ENCODE peak calls at places on chromosomes 4 and X, in six cellular contexts. B is IMR-90, I is dorsolateral prefrontal cortex, M is suprapubic skin, V is GM23338, Q is brain microvascular endothelial cell. G is an unnamed sample.
A peak's percentile ranks its signal among the peaks of the same experiment; 100 is the strongest.

GRCh38 chr4:162523171-162523570 is 359.4 kb upstream of the FSTL5 start:
- DNase-seq in Q (no peak), I (no peak), V (no peak), M (no peak), B (no peak), G (no peak)

GRCh38 chr4:15656038-15656470 is 897 bp upstream of the FBXL5 start:
- DNase-seq in Q (no peak), B (no peak), I (no peak), V (peak; percentile 88), M (no peak), G (no peak)

GRCh38 chrX:108199691-108200090 is 108.1 kb downstream of the ATG4A start:
- DNase-seq in V (peak; percentile 58), B (peak; percentile 22), M (no peak), I (no peak), Q (peak; percentile 18), G (no peak)

GRCh38 chrX:31423575-31424284 is 351.9 kb upstream of the FTHL17 start:
- DNase-seq in M (no peak), B (peak; percentile 62), V (peak; percentile 47), I (no peak), Q (peak; percentile 65), G (no peak)

GRCh38 chr4:742742-743311 is 37.2 kb downstream of the PCGF3 start:
- DNase-seq in I (peak; percentile 74), B (peak; percentile 42), V (peak; percentile 80), Q (peak; percentile 55), M (no peak), G (peak; percentile 76)

GRCh38 chr4:135510582-135510981 is 1309.0 kb upstream of the PABPC4L start:
- DNase-seq in V (no peak), Q (no peak), I (no peak), M (no peak), B (no peak), G (no peak)

GRCh38 chr4:80143305-80143679 is 54.0 kb upstream of the PRDM8 start:
- DNase-seq in I (no peak), B (no peak), V (no peak), Q (no peak), M (no peak), G (no peak)

GRCh38 chr4:8029689-8030088 is 90.0 kb upstream of the AFAP1 start:
- DNase-seq in V (no peak), M (no peak), B (no peak), Q (no peak), I (no peak), G (no peak)

GRCh38 chr4:18020145-18020670 is 1.3 kb downstream of the LCORL start:
- DNase-seq in B (peak; percentile 12), Q (no peak), M (no peak), I (no peak), V (peak; percentile 25), G (peak; percentile 29)

GRCh38 chr4:44629280-44629866 is 22.1 kb downstream of the YIPF7 start:
- DNase-seq in B (peak; percentile 43), Q (peak; percentile 58), I (no peak), M (no peak), V (peak; percentile 74), G (no peak)

GRCh38 chrX:22300130-22300529 is 27.4 kb downstream of the CBLL2 start:
- DNase-seq in B (peak; percentile 67), V (no peak), Q (peak; percentile 43), I (no peak), M (no peak), G (no peak)

GRCh38 chr4:153676491-153676890 is 7.6 kb upstream of the TLR2 start:
- DNase-seq in Q (peak; percentile 81), I (no peak), B (peak; percentile 12), V (no peak), M (no peak), G (no peak)

GRCh38 chr4:11614426-11614825 is 185.7 kb upstream of the HS3ST1 start:
- DNase-seq in V (no peak), B (peak; percentile 37), Q (no peak), M (no peak), I (no peak), G (no peak)

GRCh38 chr4:112378858-112379257 is 81.7 kb downstream of the ALPK1 start:
- DNase-seq in I (no peak), M (no peak), Q (no peak), V (peak; percentile 17), B (no peak), G (no peak)

GRCh38 chr4:81427605-81427922 is 44.1 kb downstream of the RASGEF1B start:
- DNase-seq in M (no peak), I (no peak), V (no peak), B (no peak), Q (peak; percentile 2), G (no peak)

GRCh38 chr4:108799335-108799734 is 36.5 kb upstream of the ETNPPL start:
- DNase-seq in B (no peak), Q (no peak), M (no peak), I (no peak), V (no peak), G (no peak)

GRCh38 chr4:54318904-54319303 is 89.8 kb downstream of the PDGFRA start:
- DNase-seq in M (no peak), V (peak; percentile 84), I (no peak), Q (peak; percentile 14), B (peak; percentile 58), G (no peak)
- TF ChIP-seq CTCF in M (peak; percentile 50), V (peak; percentile 92), I (peak; percentile 59), Q (peak; percentile 96), B (peak; percentile 81), G (peak; percentile 89)

GRCh38 chr4:102627831-102628523 is 126.8 kb downstream of the NFKB1 start:
- DNase-seq in I (no peak), M (no peak), Q (peak; percentile 80), V (no peak), B (peak; percentile 79), G (no peak)

GRCh38 chr4:102629686-102630085 is 128.5 kb downstream of the NFKB1 start:
- DNase-seq in I (no peak), V (no peak), B (no peak), Q (no peak), M (no peak), G (no peak)

GRCh38 chr4:102620697-102621497 is 119.7 kb downstream of the NFKB1 start:
- DNase-seq in Q (peak; percentile 80), I (no peak), B (peak; percentile 82), V (peak; percentile 59), M (no peak), G (no peak)

GRCh38 chr4:102623622-102624021 is 122.5 kb downstream of the NFKB1 start:
- DNase-seq in V (peak; percentile 57), Q (peak; percentile 63), I (no peak), B (peak; percentile 71), M (no peak), G (no peak)

DNA sequence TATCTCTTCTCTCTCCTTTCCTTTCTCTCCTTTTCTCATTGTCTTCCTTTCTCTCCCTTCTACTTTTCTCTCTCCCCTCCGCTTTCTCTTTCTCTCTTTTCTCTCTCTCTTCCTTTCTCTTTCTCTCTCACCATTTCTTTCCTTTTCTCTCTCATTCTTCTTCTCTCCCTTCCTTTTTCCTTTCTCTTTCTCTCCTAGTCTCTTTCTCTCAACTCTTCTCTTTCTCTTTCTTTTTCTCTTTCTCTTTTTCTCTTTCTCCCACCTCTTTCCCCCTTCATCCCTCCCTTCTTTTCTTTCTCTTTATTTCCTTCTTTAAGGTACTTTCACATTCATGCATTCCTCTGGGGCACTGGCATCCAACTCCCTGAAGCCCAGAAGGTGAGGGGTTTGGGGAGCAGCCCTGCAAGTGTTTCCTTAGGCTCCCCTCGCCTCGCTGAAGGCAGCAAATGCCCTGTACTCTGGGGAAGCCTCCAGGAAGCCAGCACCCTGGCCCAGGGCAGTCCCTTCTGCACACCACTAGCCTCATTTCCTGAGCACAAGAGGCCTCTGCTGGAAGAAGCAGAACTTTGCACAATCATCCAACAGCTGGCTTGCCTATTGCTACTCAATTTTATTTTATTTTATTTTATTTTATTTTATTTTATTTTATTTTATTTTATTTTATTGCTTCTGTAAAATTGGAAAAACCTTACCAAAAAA is 124.2 kb downstream of the NFKB1 start:
- DNase-seq in Q (no peak), V (peak; percentile 52), I (no peak), B (peak; percentile 54), M (no peak), G (no peak)
- TF ChIP-seq CTCF in Q (peak; percentile 56), V (peak; percentile 31), I (no peak), B (peak; percentile 47), M (peak; percentile 24), G (peak; percentile 56)

DNA sequence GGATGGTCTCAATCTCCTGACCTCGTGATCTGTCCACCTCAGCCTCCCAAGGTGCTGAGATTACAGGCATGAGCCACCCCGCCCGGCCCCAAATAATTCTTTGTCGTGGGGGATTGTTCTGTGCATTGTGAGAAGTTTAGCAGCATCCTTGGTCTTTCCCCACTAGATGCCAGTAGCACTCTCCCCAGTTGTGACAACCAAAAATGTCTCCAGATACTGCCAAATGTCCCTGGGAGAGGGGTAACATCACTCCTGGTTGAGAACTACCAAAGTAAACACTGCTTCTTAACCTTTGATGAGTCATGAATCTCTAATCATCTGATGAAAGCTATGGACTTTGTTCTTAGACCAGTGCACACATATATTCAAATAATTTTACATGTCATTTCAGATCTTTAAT is 90.7 kb upstream of the BRS3 start:
- DNase-seq in Q (no peak), V (peak; percentile 1), I (no peak), B (no peak), M (no peak), G (no peak)
- TF ChIP-seq CTCF in Q (no peak), V (no peak), I (no peak), B (no peak), M (no peak), G (no peak)

GRCh38 chr4:177726111-177726510 is 283.9 kb upstream of the AGA start:
- DNase-seq in Q (no peak), M (no peak), V (no peak), I (no peak), B (peak; percentile 36), G (no peak)

GRCh38 chr4:177728361-177729152 is 286.3 kb upstream of the AGA start:
- DNase-seq in Q (no peak), M (no peak), V (peak; percentile 2), I (no peak), B (no peak), G (no peak)
- TF ChIP-seq CTCF in Q (no peak), M (no peak), V (no peak), I (no peak), B (no peak), G (no peak)

DNA sequence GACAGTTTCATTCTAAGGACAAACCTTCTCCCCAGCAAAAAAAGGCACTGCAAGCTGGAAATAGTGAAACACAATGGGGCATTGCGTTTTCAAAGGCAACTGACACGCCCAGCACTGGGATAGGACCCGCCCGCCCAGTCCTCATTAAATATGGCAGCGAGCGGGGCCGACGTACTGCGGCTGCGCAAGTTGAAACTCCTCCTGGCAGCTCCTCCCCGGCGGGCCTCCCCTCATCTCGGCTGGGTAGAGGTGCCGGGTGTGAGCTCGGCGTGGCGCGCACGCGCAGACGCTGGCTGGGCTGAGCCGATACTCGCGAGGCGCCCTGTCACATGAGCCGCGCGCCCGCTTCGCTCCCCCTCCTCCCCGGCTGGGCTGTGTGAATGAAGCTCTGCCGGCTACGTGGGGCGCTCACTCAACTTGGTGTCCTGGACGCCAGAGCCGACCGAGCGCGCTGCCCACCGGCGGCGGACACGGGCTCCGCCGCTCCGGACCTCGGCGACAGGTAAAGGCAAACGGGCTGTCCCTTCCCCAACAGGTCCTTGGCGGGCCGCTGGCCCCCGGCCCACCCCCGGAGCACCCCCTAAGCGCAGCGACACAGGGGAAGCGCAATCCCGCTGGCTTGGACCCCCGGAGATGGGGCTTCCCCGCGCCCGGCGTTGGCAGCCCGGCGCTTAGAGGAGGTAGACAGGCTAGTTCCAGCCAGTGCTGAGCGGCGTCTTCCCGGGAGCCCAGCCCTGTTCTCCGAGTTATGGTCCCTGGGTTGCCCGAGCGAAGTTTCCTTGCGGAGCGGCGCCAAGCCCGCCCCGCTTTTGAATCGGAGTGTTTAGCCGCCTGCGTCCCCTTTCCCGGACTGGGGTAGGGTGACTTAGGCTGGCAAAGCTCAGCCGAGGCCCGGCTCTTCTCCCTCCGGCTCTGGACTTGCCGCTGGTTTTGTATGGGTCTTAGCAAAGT is at the start of gene CLCN5:
- DNase-seq in I (peak; percentile 93), B (peak; percentile 91), V (peak; percentile 91), M (peak; percentile 95), Q (peak; percentile 93), G (peak; percentile 97)
- TF ChIP-seq CTCF in I (peak; percentile 44), B (no peak), V (no peak), M (no peak), Q (no peak), G (no peak)

G was measured in chondrocyte.